ENCODE peak calls at places on chromosomes 3 and 15, in five cellular contexts. J, M, R, C and A are unnamed samples.
A peak's percentile ranks its signal among the peaks of the same experiment; 100 is the strongest.

GRCh38 chr3:114081022-114081421 is 24.5 kb downstream of the QTRT2 start:
- DNase-seq in J (no peak), M (no peak), R (no peak), C (no peak), A (no peak)

GRCh38 chr3:72044231-72044935 is 259.4 kb upstream of the PROK2 start:
- DNase-seq in J (no peak), M (peak; percentile 14), R (no peak), C (no peak), A (no peak)

GRCh38 chr3:48560648-48561018 is 2.9 kb downstream of the UCN2 start:
- DNase-seq in J (no peak), M (no peak), R (no peak), C (no peak), A (no peak)

GRCh38 chr3:190012314-190012782 is 108.3 kb downstream of the P3H2 start:
- DNase-seq in J (no peak), M (no peak), R (peak; percentile 28), C (no peak), A (no peak)

GRCh38 chr15:51198701-51199253 is 104.1 kb upstream of the TNFAIP8L3 start:
- DNase-seq in J (no peak), M (no peak), R (no peak), C (no peak), A (no peak)

GRCh38 chr3:154851644-154852043 is 228.5 kb upstream of the MME start:
- DNase-seq in J (no peak), M (no peak), R (no peak), C (no peak), A (no peak)

GRCh38 chr15:95174281-95174680 is 942.9 kb downstream of the MCTP2 start:
- DNase-seq in J (peak; percentile 35), M (peak; percentile 30), R (no peak), C (no peak), A (no peak)

GRCh38 chr3:109927726-109928125 is 590.4 kb upstream of the DPPA4 start:
- DNase-seq in J (no peak), M (no peak), R (no peak), C (no peak), A (no peak)

GRCh38 chr15:93030430-93031102 is 58.4 kb downstream of the RGMA start:
- DNase-seq in J (peak; percentile 88), M (peak; percentile 42), R (peak; percentile 61), C (peak; percentile 69), A (peak; percentile 60)

GRCh38 chr15:45827275-45827674 is 192.4 kb downstream of the SQOR start:
- DNase-seq in J (no peak), M (no peak), R (no peak), C (peak; percentile 4), A (no peak)

GRCh38 chr15:25864966-25865365 is 1.8 kb upstream of the ATP10A start:
- DNase-seq in J (no peak), M (no peak), R (no peak), C (no peak), A (no peak)

GRCh38 chr3:126620743-126621142 is 34.2 kb downstream of the TXNRD3 start:
- DNase-seq in J (no peak), M (no peak), R (no peak), C (no peak), A (no peak)

GRCh38 chr15:68653795-68654194 is 75.0 kb downstream of the CORO2B start:
- DNase-seq in J (no peak), M (no peak), R (no peak), C (no peak), A (no peak)

GRCh38 chr3:170162052-170162451 is 19.5 kb downstream of the PHC3 start:
- DNase-seq in J (no peak), M (no peak), R (no peak), C (no peak), A (no peak)

GRCh38 chr15:78050441-78050809 is 27.1 kb downstream of the TBC1D2B start:
- DNase-seq in J (no peak), M (no peak), R (no peak), C (no peak), A (no peak)

GRCh38 chr3:63967675-63968611 is 55.4 kb downstream of the PSMD6 start:
- DNase-seq in J (peak; percentile 54), M (no peak), R (peak; percentile 51), C (no peak), A (peak; percentile 69)

GRCh38 chr3:52777127-52777958 is at the start of gene ITIH1:
- DNase-seq in J (no peak), M (no peak), R (no peak), C (no peak), A (no peak)

GRCh38 chr3:163018664-163019063 is 1522.1 kb downstream of the OTOL1 start:
- DNase-seq in J (no peak), M (no peak), R (no peak), C (no peak), A (no peak)

GRCh38 chr3:139659511-139659910 is 18.3 kb downstream of the NMNAT3 start:
- DNase-seq in J (no peak), M (no peak), R (no peak), C (no peak), A (no peak)

GRCh38 chr3:72748659-72749058 is 99.6 kb downstream of the SHQ1 start:
- DNase-seq in J (no peak), M (no peak), R (no peak), C (no peak), A (no peak)

DNA sequence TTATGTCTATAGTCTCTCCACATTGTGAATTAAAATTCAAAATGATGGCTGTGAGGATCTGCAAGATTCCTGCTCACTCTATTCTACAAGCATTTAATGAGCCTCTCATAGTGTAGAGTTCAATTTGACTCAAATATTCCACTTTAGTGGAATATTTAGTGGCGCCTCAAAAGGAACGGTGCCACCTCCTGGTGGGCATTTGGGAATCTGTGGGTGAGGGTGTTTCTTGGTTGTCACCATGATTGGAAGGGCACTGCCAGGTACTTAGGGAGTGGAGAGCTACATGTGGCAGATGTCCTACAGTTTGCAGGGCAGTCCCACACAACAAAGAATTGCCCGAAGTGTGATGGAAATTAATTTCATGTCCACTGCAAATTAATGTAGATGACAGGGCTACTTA is 21.5 kb upstream of the KCNMB3 start:
- DNase-seq in J (no peak), M (peak; percentile 7), R (no peak), C (no peak), A (no peak)
- TF ChIP-seq CTCF in J (peak; percentile 9), M (no peak), R (peak; percentile 65), C (peak; percentile 39), A (no peak)

DNA sequence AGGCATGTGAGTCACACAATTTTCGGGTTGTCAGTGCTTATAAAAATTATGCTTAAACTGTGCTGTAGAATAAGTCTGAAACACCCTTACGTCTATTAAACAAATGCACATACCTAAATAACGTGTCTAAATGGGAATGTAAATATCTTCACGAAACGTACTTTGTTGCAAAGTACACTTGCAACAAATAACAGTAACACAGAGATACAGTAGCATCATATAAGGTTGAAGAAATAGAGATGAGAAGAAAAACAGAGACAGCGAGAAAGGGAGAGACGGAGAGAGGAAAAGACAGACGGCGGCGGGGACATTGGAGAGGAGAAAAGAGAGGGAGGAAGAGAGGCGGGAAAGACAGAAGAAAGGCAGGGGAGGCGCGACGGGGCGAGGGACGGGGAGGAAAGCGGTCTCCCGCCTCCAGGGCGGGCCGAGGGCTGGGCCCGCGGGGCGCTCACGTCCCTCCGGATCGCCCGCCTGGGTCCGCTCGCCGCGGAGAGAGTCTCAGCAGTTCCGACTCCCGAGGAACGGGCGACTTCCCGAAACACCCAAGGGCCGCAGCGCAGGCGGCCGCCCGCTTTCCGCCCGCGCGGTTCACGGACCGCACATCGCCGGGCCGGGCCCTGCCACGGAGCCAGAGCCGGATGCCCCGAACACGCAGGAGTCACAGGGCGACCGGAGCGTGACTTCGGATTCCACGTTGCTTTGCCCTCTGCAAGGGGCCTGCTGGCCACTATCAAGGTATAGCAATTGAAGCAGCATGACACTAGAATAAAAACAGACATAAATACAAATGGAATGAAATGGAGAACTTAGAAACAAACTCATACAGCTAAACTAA is 153.4 kb downstream of the LMLN start:
- DNase-seq in J (no peak), M (peak; percentile 1), R (peak; percentile 25), C (no peak), A (no peak)
- H3K4me3 ChIP-seq in J (peak overlapping the region; percentile 13), M (peak overlapping the region; percentile 13), R (peak overlapping the region; percentile 44), C (no peak overlapping the region), A (no peak overlapping the region)

GRCh38 chr3:129304553-129305222 is 26.0 kb downstream of the HMCES start:
- DNase-seq in J (no peak), M (no peak), R (no peak), C (no peak), A (no peak)

GRCh38 chr3:129308636-129309035 is 30.0 kb downstream of the HMCES start:
- DNase-seq in J (no peak), M (no peak), R (no peak), C (no peak), A (peak; percentile 45)

GRCh38 chr3:129310111-129310601 is 31.5 kb downstream of the HMCES start:
- DNase-seq in J (no peak), M (no peak), R (no peak), C (no peak), A (peak; percentile 67)

GRCh38 chr3:129304141-129304540 is 25.5 kb downstream of the HMCES start:
- DNase-seq in J (no peak), M (no peak), R (peak; percentile 15), C (no peak), A (no peak)

DNA sequence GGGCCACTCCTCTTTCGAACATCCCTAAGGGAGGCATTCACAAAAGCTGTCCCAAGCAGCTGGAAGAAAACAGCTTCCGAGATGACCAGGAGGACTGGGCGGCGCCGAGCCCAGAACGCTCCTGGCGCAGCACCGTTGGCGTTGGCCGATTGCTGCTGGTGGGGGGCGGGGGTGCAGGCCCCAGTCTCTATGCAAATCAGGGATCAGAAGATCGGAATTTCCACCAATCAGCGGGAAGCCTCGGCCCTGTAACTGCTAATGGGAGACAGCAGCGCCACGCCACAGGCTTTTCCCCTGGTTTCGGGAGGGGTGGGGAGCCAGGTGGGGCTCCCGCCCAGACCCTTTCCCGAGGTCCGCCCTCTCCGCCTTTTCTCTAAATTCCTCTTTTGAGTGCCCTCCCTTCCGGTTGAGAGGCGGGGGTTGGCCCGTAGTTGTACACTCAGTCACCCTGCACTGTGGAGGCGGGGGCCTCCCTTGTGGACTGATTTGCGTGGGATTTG is 27.0 kb downstream of the HMCES start:
- DNase-seq in J (peak; percentile 75), M (peak; percentile 48), R (peak; percentile 84), C (no peak), A (peak; percentile 42)
- TF ChIP-seq CTCF in J (no peak), M (no peak), R (no peak), C (no peak), A (no peak)

GRCh38 chr3:172519241-172519640 is 4.0 kb downstream of the TNFSF10 start:
- DNase-seq in J (no peak), M (no peak), R (no peak), C (no peak), A (no peak)
- H3K4me3 ChIP-seq in J (no peak overlapping the region), M (no peak overlapping the region), R (no peak overlapping the region), C (no peak overlapping the region), A (no peak overlapping the region)